ENCODE peak calls at places on chromosomes 11 and 22, in eight cellular contexts. L, M, E, D, C, J, K and A are unnamed samples. For H3K4me1, the result is how much of the 10 kb centered on the place peaks cover.

GRCh38 chr11:28743101-28743550 is 634.9 kb downstream of the METTL15 start:
- DNase-seq in L (peak), M (no peak), E (no peak), D (no peak), C (no peak), J (no peak), K (peak), A (peak)

GRCh38 chr22:30427871-30428270 is 2.3 kb downstream of the MTFP1 start:
- DNase-seq in L (no peak), M (no peak), E (no peak), D (no peak), C (peak), J (no peak), K (no peak), A (no peak)

GRCh38 chr11:44791546-44791945 is 64.8 kb downstream of the TSPAN18 start:
- DNase-seq in L (no peak), M (no peak), E (no peak), D (no peak), C (no peak), J (no peak), K (no peak), A (no peak)

GRCh38 chr11:7635137-7635536 is 38.2 kb downstream of the CYB5R2 start:
- DNase-seq in L (no peak), M (no peak), E (no peak), D (no peak), C (no peak), J (no peak), K (no peak), A (no peak)

GRCh38 chr11:11672764-11673163 is 51.0 kb upstream of the GALNT18 start:
- DNase-seq in L (no peak), M (no peak), E (no peak), D (no peak), C (no peak), J (no peak), K (no peak), A (no peak)

GRCh38 chr22:49807780-49808708 is 19.6 kb downstream of the BRD1 start:
- DNase-seq in L (no peak), M (no peak), E (peak), D (peak), C (no peak), J (no peak), K (no peak), A (no peak)

GRCh38 chr11:75356613-75357012 is 5.2 kb upstream of the ARRB1 start:
- DNase-seq in L (no peak), M (no peak), E (no peak), D (no peak), C (no peak), J (no peak), K (no peak), A (no peak)

GRCh38 chr22:27719033-27719341 is 82.6 kb downstream of the MN1 start:
- DNase-seq in L (no peak), M (no peak), E (no peak), D (no peak), C (no peak), J (no peak), K (no peak), A (no peak)

GRCh38 chr11:76695133-76695532 is 24.6 kb upstream of the LRRC32 start:
- DNase-seq in L (peak), M (no peak), E (no peak), D (no peak), C (no peak), J (no peak), K (no peak), A (no peak)

GRCh38 chr22:30400159-30400558 is 3.3 kb downstream of the SEC14L2 start:
- DNase-seq in L (no peak), M (no peak), E (no peak), D (no peak), C (no peak), J (no peak), K (no peak), A (no peak)

DNA sequence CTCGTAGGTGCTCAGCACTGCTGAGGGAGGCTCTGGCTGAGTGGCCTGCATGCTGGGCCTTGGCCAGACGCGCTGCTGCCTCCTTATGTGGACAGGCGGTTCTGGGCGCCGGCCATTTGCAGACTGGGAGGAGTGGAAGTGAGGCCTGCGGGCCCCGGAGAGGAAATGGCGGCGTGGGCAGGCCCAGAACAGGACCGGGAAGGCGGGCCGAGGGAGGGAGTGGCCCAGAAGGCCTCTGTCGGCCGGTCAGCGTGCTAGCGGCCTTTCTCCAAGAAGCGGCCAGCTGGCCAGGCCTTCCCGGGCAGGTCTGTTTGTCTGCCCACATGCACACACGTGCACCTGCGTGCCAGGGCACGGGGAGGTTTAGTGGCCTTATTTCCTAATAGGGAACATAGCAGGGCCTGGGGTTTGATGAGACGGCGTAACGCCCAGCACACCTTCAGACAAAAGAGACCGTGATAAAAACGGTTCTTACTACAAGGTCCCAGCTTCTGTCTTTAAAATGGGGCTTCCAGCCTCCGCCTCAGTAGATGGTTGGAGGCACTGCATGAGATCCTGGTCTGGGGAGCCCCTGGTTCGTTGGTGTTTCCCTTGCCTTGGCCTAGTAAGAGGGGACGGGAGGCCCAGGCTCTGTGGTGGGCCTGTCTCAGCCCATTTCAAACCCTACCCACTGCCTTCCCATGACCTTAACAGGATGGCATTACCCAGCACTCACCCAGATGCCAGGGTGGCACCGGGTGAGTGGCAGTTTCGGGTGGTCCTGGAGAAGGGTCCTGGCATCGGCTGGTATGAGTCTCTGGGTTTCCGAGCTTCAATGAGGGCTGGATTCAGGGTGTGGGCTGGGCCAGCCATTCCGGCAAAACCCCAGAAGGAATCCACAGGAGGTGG is 65.1 kb upstream of the PPARA start:
- DNase-seq in L (peak), M (no peak), E (no peak), D (no peak), C (peak), J (no peak), K (no peak), A (no peak)
- H3K4me1 ChIP-seq in L (half or more), M (under half), E (under half), D (under half), C (under half), J (under half), K (under half), A (half or more)

GRCh38 chr22:37892566-37893338 is 13.3 kb upstream of the MICALL1 start:
- DNase-seq in L (no peak), M (no peak), E (no peak), D (no peak), C (no peak), J (no peak), K (no peak), A (no peak)
- H3K4me1 ChIP-seq in L (under half), M (under half), E (under half), D (under half), C (under half), J (under half), K (under half), A (half or more)

GRCh38 chr11:66593303-66593635 is 284 bp downstream of the CCS start:
- DNase-seq in L (no peak), M (no peak), E (no peak), D (no peak), C (peak), J (no peak), K (no peak), A (peak)
- H3K4me1 ChIP-seq in L (under half), M (under half), E (under half), D (under half), C (under half), J (under half), K (under half), A (under half)

GRCh38 chr22:32531955-32532818 is 57.6 kb downstream of the FBXO7 start:
- DNase-seq in L (no peak), M (no peak), E (no peak), D (no peak), C (peak), J (peak), K (peak), A (peak)

GRCh38 chr22:32532819-32533128 is 58.2 kb downstream of the FBXO7 start:
- DNase-seq in L (no peak), M (no peak), E (no peak), D (no peak), C (no peak), J (no peak), K (no peak), A (no peak)

GRCh38 chr22:32534252-32535215 is 59.9 kb downstream of the FBXO7 start:
- DNase-seq in L (no peak), M (no peak), E (no peak), D (no peak), C (peak), J (no peak), K (no peak), A (no peak)

GRCh38 chr22:32535531-32536190 is 61.0 kb downstream of the FBXO7 start:
- DNase-seq in L (no peak), M (no peak), E (no peak), D (no peak), C (no peak), J (no peak), K (no peak), A (no peak)

DNA sequence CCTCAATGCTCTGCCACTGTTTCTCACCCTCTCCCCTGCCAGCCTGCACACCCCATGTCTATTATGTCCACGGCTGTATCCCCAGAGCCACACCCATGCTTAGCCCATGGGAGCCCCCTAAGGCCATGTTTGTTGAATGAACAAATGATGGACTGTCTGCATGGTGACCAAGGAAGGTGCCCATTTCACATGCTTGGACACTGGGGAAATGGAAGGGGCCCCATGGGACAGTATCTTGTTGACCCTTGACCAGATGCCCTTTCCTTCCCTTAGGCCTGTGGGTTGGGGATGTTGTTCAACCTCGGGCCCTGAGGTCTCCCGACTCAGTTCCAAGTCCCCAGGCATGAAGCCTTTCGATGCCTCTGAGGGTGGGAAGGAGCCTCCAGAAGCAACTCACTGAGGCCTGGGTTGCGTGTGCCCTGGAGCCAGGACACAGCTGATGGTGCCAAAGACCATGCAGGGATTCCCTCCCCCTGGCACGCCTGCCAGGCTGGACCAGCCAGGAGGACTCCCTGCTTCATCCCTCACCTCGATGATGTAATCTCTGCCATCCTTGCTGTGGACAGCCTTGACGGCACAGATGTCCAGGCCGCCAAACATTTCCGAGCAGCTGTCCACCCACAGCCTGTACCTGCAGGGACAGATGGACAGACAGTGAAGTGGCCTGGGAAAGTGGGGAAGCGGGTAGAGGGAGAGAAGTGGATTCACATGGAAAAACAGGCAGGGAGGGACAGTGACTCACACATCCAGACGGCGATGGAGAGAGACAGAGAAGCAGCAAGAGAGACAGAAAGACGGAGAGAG is 58.9 kb downstream of the FBXO7 start:
- DNase-seq in L (no peak), M (no peak), E (no peak), D (no peak), C (peak), J (no peak), K (peak), A (peak)
- H3K4me1 ChIP-seq in L (under half), M (under half), E (under half), D (under half), C (under half), J (under half), K (under half), A (under half)